ENCODE peak calls at places on chromosome 10, in ten cellular contexts. One of them, this sample, is unnamed.
A peak's percentile ranks its signal among the peaks of the same experiment; 100 is the strongest.

GRCh38 chr10:105691811-105692210 is 1050.7 kb downstream of the SORCS3 start:
- DNase-seq in lower lobe of right lung: no peak
- DNase-seq in GM23338: peak; percentile 88
- DNase-seq in psoas muscle: no peak
- DNase-seq in kidney: no peak
- DNase-seq in lower leg skin: no peak
- DNase-seq in hepatocyte: peak; percentile 37
- DNase-seq in AG10803: no peak
- DNase-seq in astrocyte: peak; percentile 1
- DNase-seq in uterus: no peak
- DNase-seq in this sample: no peak

GRCh38 chr10:6089334-6090219 is 743 bp downstream of the RBM17 start:
- DNase-seq in kidney: peak; percentile 80
- DNase-seq in uterus: peak; percentile 31
- DNase-seq in hepatocyte: peak; percentile 50
- DNase-seq in astrocyte: peak; percentile 42
- DNase-seq in lower leg skin: no peak
- DNase-seq in AG10803: peak; percentile 32
- DNase-seq in lower lobe of right lung: no peak
- DNase-seq in GM23338: peak; percentile 60
- DNase-seq in psoas muscle: no peak
- DNase-seq in this sample: no peak

GRCh38 chr10:484441-484924 is 205.0 kb downstream of the DIP2C start:
- DNase-seq in uterus: no peak
- DNase-seq in AG10803: peak; percentile 42
- DNase-seq in hepatocyte: no peak
- DNase-seq in lower leg skin: peak; percentile 84
- DNase-seq in psoas muscle: peak; percentile 70
- DNase-seq in lower lobe of right lung: no peak
- DNase-seq in kidney: peak; percentile 71
- DNase-seq in astrocyte: peak; percentile 45
- DNase-seq in GM23338: no peak
- DNase-seq in this sample: no peak

GRCh38 chr10:132377326-132377725 is 19.7 kb upstream of the PWWP2B start:
- DNase-seq in GM23338: no peak
- DNase-seq in lower leg skin: peak; percentile 7
- DNase-seq in astrocyte: no peak
- DNase-seq in uterus: no peak
- DNase-seq in kidney: peak; percentile 31
- DNase-seq in psoas muscle: no peak
- DNase-seq in hepatocyte: no peak
- DNase-seq in AG10803: no peak
- DNase-seq in lower lobe of right lung: no peak
- DNase-seq in this sample: no peak

GRCh38 chr10:73717564-73717963 is 19.7 kb upstream of the AGAP5 start:
- DNase-seq in lower lobe of right lung: no peak
- DNase-seq in psoas muscle: no peak
- DNase-seq in GM23338: no peak
- DNase-seq in AG10803: no peak
- DNase-seq in hepatocyte: no peak
- DNase-seq in kidney: no peak
- DNase-seq in lower leg skin: no peak
- DNase-seq in uterus: no peak
- DNase-seq in astrocyte: no peak
- DNase-seq in this sample: no peak

GRCh38 chr10:1365540-1366082 is 309.4 kb downstream of the WDR37 start:
- DNase-seq in GM23338: no peak
- DNase-seq in astrocyte: no peak
- DNase-seq in lower lobe of right lung: no peak
- DNase-seq in uterus: no peak
- DNase-seq in lower leg skin: no peak
- DNase-seq in psoas muscle: no peak
- DNase-seq in kidney: no peak
- DNase-seq in AG10803: no peak
- DNase-seq in hepatocyte: no peak
- DNase-seq in this sample: no peak

GRCh38 chr10:20630092-20630643 is 266.9 kb downstream of the NEBL start:
- DNase-seq in kidney: no peak
- DNase-seq in hepatocyte: no peak
- DNase-seq in uterus: no peak
- DNase-seq in GM23338: no peak
- DNase-seq in lower lobe of right lung: no peak
- DNase-seq in psoas muscle: no peak
- DNase-seq in astrocyte: no peak
- DNase-seq in lower leg skin: no peak
- DNase-seq in AG10803: peak; percentile 12
- DNase-seq in this sample: no peak

GRCh38 chr10:118971187-118971586 is 58.3 kb upstream of the NANOS1 start:
- DNase-seq in lower leg skin: peak; percentile 26
- DNase-seq in psoas muscle: no peak
- DNase-seq in hepatocyte: no peak
- DNase-seq in AG10803: no peak
- DNase-seq in uterus: no peak
- DNase-seq in astrocyte: no peak
- DNase-seq in kidney: no peak
- DNase-seq in GM23338: no peak
- DNase-seq in lower lobe of right lung: no peak
- DNase-seq in this sample: no peak

GRCh38 chr10:23314835-23315239 is 29.8 kb downstream of the C10orf67 start:
- DNase-seq in kidney: no peak
- DNase-seq in lower leg skin: no peak
- DNase-seq in lower lobe of right lung: no peak
- DNase-seq in hepatocyte: peak; percentile 91
- DNase-seq in uterus: no peak
- DNase-seq in astrocyte: peak; percentile 58
- DNase-seq in GM23338: peak; percentile 83
- DNase-seq in psoas muscle: no peak
- DNase-seq in AG10803: peak; percentile 80
- DNase-seq in this sample: peak; percentile 59

GRCh38 chr10:1163204-1163660 is 107.0 kb downstream of the WDR37 start:
- DNase-seq in psoas muscle: no peak
- DNase-seq in AG10803: no peak
- DNase-seq in hepatocyte: no peak
- DNase-seq in GM23338: no peak
- DNase-seq in lower lobe of right lung: no peak
- DNase-seq in lower leg skin: no peak
- DNase-seq in astrocyte: no peak
- DNase-seq in uterus: no peak
- DNase-seq in kidney: no peak
- DNase-seq in this sample: no peak

GRCh38 chr10:37263304-37263703 is 137.9 kb downstream of the ANKRD30A start:
- DNase-seq in AG10803: no peak
- DNase-seq in lower lobe of right lung: no peak
- DNase-seq in hepatocyte: no peak
- DNase-seq in uterus: no peak
- DNase-seq in psoas muscle: no peak
- DNase-seq in lower leg skin: no peak
- DNase-seq in GM23338: no peak
- DNase-seq in kidney: no peak
- DNase-seq in astrocyte: no peak
- DNase-seq in this sample: no peak

GRCh38 chr10:98163941-98164340 is 29.5 kb downstream of the R3HCC1L start:
- DNase-seq in lower leg skin: no peak
- DNase-seq in astrocyte: no peak
- DNase-seq in uterus: no peak
- DNase-seq in lower lobe of right lung: no peak
- DNase-seq in AG10803: no peak
- DNase-seq in GM23338: no peak
- DNase-seq in psoas muscle: no peak
- DNase-seq in hepatocyte: no peak
- DNase-seq in kidney: no peak
- DNase-seq in this sample: no peak

GRCh38 chr10:32149257-32149955 is 93.2 kb upstream of the KIF5B start:
- DNase-seq in uterus: peak; percentile 88
- DNase-seq in astrocyte: peak; percentile 96
- DNase-seq in lower lobe of right lung: no peak
- DNase-seq in GM23338: no peak
- DNase-seq in kidney: no peak
- DNase-seq in hepatocyte: no peak
- DNase-seq in lower leg skin: peak; percentile 92
- DNase-seq in psoas muscle: peak; percentile 69
- DNase-seq in AG10803: peak; percentile 94
- DNase-seq in this sample: peak; percentile 83

GRCh38 chr10:60149003-60149402 is 240.7 kb downstream of the ANK3 start:
- DNase-seq in GM23338: no peak
- DNase-seq in lower leg skin: no peak
- DNase-seq in uterus: no peak
- DNase-seq in hepatocyte: no peak
- DNase-seq in lower lobe of right lung: no peak
- DNase-seq in astrocyte: no peak
- DNase-seq in AG10803: no peak
- DNase-seq in kidney: no peak
- DNase-seq in psoas muscle: no peak
- DNase-seq in this sample: no peak

GRCh38 chr10:100485841-100486495 is 23.2 kb downstream of the WNT8B start:
- DNase-seq in hepatocyte: no peak
- DNase-seq in lower lobe of right lung: no peak
- DNase-seq in psoas muscle: no peak
- DNase-seq in uterus: no peak
- DNase-seq in lower leg skin: peak; percentile 32
- DNase-seq in GM23338: peak; percentile 66
- DNase-seq in kidney: no peak
- DNase-seq in astrocyte: no peak
- DNase-seq in AG10803: no peak
- DNase-seq in this sample: no peak

GRCh38 chr10:42690449-42691360 is 52.3 kb upstream of the ZNF33B start:
- DNase-seq in lower leg skin: no peak
- DNase-seq in psoas muscle: no peak
- DNase-seq in hepatocyte: no peak
- DNase-seq in kidney: no peak
- DNase-seq in AG10803: no peak
- DNase-seq in uterus: no peak
- DNase-seq in astrocyte: no peak
- DNase-seq in GM23338: peak; percentile 72
- DNase-seq in lower lobe of right lung: no peak
- DNase-seq in this sample: no peak

GRCh38 chr10:22620140-22620857 is 94.1 kb downstream of the PIP4K2A start:
- DNase-seq in hepatocyte: no peak
- DNase-seq in uterus: peak; percentile 44
- DNase-seq in psoas muscle: peak; percentile 72
- DNase-seq in lower lobe of right lung: peak; percentile 73
- DNase-seq in astrocyte: peak; percentile 97
- DNase-seq in kidney: peak; percentile 93
- DNase-seq in lower leg skin: peak; percentile 95
- DNase-seq in GM23338: no peak
- DNase-seq in AG10803: peak; percentile 94
- DNase-seq in this sample: peak; percentile 84

DNA sequence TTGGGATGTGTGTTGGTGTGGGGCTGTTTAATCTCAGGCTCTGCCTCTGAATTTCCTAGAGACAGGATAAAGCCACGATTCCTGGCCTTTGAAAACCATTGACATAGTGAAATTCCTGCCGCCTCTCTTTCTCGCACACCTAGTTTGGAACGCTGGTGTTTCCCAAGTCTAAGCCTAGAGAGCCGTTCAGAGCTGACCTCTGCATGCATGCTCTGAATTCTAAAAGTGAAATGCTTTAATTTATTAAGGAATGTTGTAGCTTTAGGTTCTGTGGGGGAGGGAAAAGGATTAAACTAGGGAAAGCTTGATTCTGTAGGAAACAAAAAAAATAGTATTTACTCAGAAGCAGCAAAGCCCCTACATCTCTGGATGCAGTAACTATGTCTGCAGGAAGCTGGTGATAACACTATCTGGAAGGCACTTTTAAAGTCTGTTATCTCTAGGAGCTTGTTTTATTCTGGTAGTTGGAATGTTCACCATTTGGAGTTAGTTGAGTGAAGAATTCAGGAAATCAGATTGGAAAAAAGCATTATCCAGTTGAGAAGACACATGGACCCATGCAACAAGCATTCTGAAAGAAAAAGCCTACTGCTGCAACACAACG is 27.3 kb downstream of the PFKP start:
- DNase-seq in AG10803: peak; percentile 28
- DNase-seq in lower lobe of right lung: no peak
- DNase-seq in psoas muscle: no peak
- DNase-seq in hepatocyte: no peak
- DNase-seq in kidney: peak; percentile 4
- DNase-seq in GM23338: peak; percentile 6
- DNase-seq in astrocyte: peak; percentile 41
- DNase-seq in lower leg skin: no peak
- DNase-seq in uterus: no peak
- DNase-seq in this sample: no peak
- H3K4me3 ChIP-seq in AG10803: no peak overlapping the region
- H3K4me3 ChIP-seq in lower lobe of right lung: no peak overlapping the region
- H3K4me3 ChIP-seq in psoas muscle: no peak overlapping the region
- H3K4me3 ChIP-seq in hepatocyte: no peak overlapping the region
- H3K4me3 ChIP-seq in kidney: no peak overlapping the region
- H3K4me3 ChIP-seq in GM23338: no peak overlapping the region
- H3K4me3 ChIP-seq in astrocyte: peak overlapping the region; percentile 40
- H3K4me3 ChIP-seq in lower leg skin: no peak overlapping the region
- H3K4me3 ChIP-seq in uterus: no peak overlapping the region
- H3K4me3 ChIP-seq in this sample: no peak overlapping the region

DNA sequence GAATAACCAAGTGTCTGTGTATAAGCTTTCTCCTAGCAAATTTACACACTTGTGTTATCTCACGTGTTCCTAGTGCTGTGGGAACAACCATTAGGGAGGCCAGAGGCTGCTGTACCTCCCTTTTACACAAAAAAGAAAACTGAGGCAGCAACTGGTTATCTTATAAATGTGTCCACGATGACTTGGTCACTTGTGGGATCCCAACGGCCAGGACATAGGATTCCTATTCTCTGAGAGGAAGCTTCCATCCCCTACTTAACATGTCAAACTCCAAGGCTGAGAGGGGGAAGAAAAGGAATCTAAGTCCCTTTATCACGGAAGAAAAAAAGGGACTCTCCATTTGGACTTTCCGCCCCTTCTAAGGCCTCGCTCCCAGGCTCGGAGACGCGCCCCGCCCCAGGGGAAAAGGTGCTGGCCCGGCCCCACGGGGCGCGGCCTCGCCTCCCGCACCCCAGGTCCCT is 430 bp downstream of the ZNF438 start:
- DNase-seq in astrocyte: no peak
- DNase-seq in psoas muscle: no peak
- DNase-seq in lower leg skin: no peak
- DNase-seq in uterus: no peak
- DNase-seq in lower lobe of right lung: no peak
- DNase-seq in GM23338: no peak
- DNase-seq in kidney: no peak
- DNase-seq in AG10803: no peak
- DNase-seq in hepatocyte: no peak
- DNase-seq in this sample: no peak
- TF ChIP-seq CTCF in astrocyte: no peak
- TF ChIP-seq CTCF in psoas muscle: no peak
- TF ChIP-seq CTCF in lower leg skin: no peak
- TF ChIP-seq CTCF in uterus: no peak
- TF ChIP-seq CTCF in lower lobe of right lung: no peak
- TF ChIP-seq CTCF in GM23338: peak; percentile 19
- TF ChIP-seq CTCF in kidney: no peak
- TF ChIP-seq CTCF in AG10803: no peak
- TF ChIP-seq CTCF in hepatocyte: no peak
- TF ChIP-seq CTCF in this sample: no peak

GRCh38 chr10:91115618-91116390 is 104.7 kb upstream of the PCGF5 start:
- DNase-seq in hepatocyte: no peak
- DNase-seq in lower lobe of right lung: no peak
- DNase-seq in astrocyte: no peak
- DNase-seq in AG10803: no peak
- DNase-seq in lower leg skin: no peak
- DNase-seq in psoas muscle: no peak
- DNase-seq in GM23338: no peak
- DNase-seq in kidney: no peak
- DNase-seq in uterus: no peak
- DNase-seq in this sample: no peak
- H3K4me3 ChIP-seq in hepatocyte: no peak overlapping the region
- H3K4me3 ChIP-seq in lower lobe of right lung: no peak overlapping the region
- H3K4me3 ChIP-seq in astrocyte: no peak overlapping the region
- H3K4me3 ChIP-seq in AG10803: no peak overlapping the region
- H3K4me3 ChIP-seq in lower leg skin: no peak overlapping the region
- H3K4me3 ChIP-seq in psoas muscle: no peak overlapping the region
- H3K4me3 ChIP-seq in GM23338: no peak overlapping the region
- H3K4me3 ChIP-seq in kidney: no peak overlapping the region
- H3K4me3 ChIP-seq in uterus: no peak overlapping the region
- H3K4me3 ChIP-seq in this sample: no peak overlapping the region

GRCh38 chr10:102713483-102713813 is 749 bp downstream of the ARL3 start:
- DNase-seq in kidney: no peak
- DNase-seq in lower leg skin: no peak
- DNase-seq in hepatocyte: no peak
- DNase-seq in psoas muscle: no peak
- DNase-seq in GM23338: no peak
- DNase-seq in lower lobe of right lung: no peak
- DNase-seq in AG10803: peak; percentile 24
- DNase-seq in uterus: no peak
- DNase-seq in astrocyte: peak; percentile 68
- DNase-seq in this sample: no peak
- TF ChIP-seq CTCF in kidney: no peak
- TF ChIP-seq CTCF in lower leg skin: no peak
- TF ChIP-seq CTCF in hepatocyte: no peak
- TF ChIP-seq CTCF in psoas muscle: no peak
- TF ChIP-seq CTCF in GM23338: peak; percentile 48
- TF ChIP-seq CTCF in lower lobe of right lung: no peak
- TF ChIP-seq CTCF in AG10803: peak; percentile 62
- TF ChIP-seq CTCF in uterus: no peak
- TF ChIP-seq CTCF in astrocyte: no peak
- TF ChIP-seq CTCF in this sample: no peak